ENCODE peak calls at places on chromosomes 16 and 17, in eight cellular contexts. S is MCF 10A; L is stimulated activated CD8-positive, alpha-beta memory T cell treated with anti-CD3 and anti-CD28 coated beads, Interleukin-15, amount 100 ng/mL, for 4 hours; D is germinal center; J is choroid plexus epithelial cell; I is NCI-H774; Z is activated CD8-positive, alpha-beta T cell treated with anti-CD3 and anti-CD28 coated beads, Interleukin-2, amount 10 ng/mL, durations not matched to agents 7 days and 5 days; X is T-helper 2 cell. B is an unnamed sample.

GRCh38 chr17:38568845-38569510 is 36.8 kb downstream of the SRCIN1 start:
- DNase-seq in S (no peak), L (no peak), D (no peak), J (no peak), I (peak), Z (no peak), X (no peak), B (no peak)

GRCh38 chr17:45371414-45372324 is 54.8 kb upstream of the MAP3K14 start:
- DNase-seq in S (peak), L (peak), D (no peak), J (peak), I (no peak), Z (no peak), X (no peak), B (peak)

GRCh38 chr17:72407336-72408121 is 286.7 kb downstream of the SOX9 start:
- DNase-seq in S (peak), L (no peak), D (peak), J (peak), I (peak), Z (no peak), X (no peak), B (peak)

GRCh38 chr16:25060920-25061319 is 45.8 kb upstream of the ARHGAP17 start:
- DNase-seq in S (no peak), L (no peak), D (peak), J (peak), I (no peak), Z (peak), X (peak), B (no peak)

GRCh38 chr17:29614345-29615047 is 8.2 kb downstream of the CORO6 start:
- DNase-seq in S (no peak), L (no peak), D (no peak), J (no peak), I (no peak), Z (no peak), X (no peak), B (no peak)

GRCh38 chr17:40535438-40535837 is 29.8 kb downstream of the CCR7 start:
- DNase-seq in S (no peak), L (no peak), D (no peak), J (no peak), I (no peak), Z (no peak), X (no peak), B (no peak)

GRCh38 chr16:57688987-57689771 is 5.4 kb upstream of the DRC7 start:
- DNase-seq in S (no peak), L (no peak), D (no peak), J (no peak), I (no peak), Z (no peak), X (no peak), B (no peak)

GRCh38 chr17:64306850-64307463 is 43.9 kb upstream of the TEX2 start:
- DNase-seq in S (peak), L (peak), D (peak), J (peak), I (peak), Z (peak), X (peak), B (no peak)

GRCh38 chr16:8713635-8714097 is 39.2 kb downstream of the ABAT start:
- DNase-seq in S (no peak), L (no peak), D (no peak), J (no peak), I (no peak), Z (no peak), X (no peak), B (no peak)

GRCh38 chr17:20966869-20967268 is 75.9 kb downstream of the USP22 start:
- DNase-seq in S (no peak), L (no peak), D (no peak), J (no peak), I (no peak), Z (no peak), X (peak), B (no peak)

GRCh38 chr16:51306116-51306515 is 155.0 kb upstream of the SALL1 start:
- DNase-seq in S (no peak), L (no peak), D (no peak), J (no peak), I (no peak), Z (no peak), X (no peak), B (no peak)

GRCh38 chr16:81611721-81612120 is 167.1 kb downstream of the CMIP start:
- DNase-seq in S (no peak), L (no peak), D (no peak), J (no peak), I (no peak), Z (no peak), X (no peak), B (no peak)

GRCh38 chr17:76398523-76399174 is 14.2 kb downstream of the SPHK1 start:
- DNase-seq in S (no peak), L (no peak), D (no peak), J (no peak), I (no peak), Z (no peak), X (no peak), B (no peak)